ENCODE peak calls at places on chromosomes 1 and 21, in seven cellular contexts. E is GM23248, U is HCT116, D is MM.1S, N is PC-3, P is neural progenitor cell, C is GM23338. B is an unnamed sample.
A peak's percentile ranks its signal among the peaks of the same experiment; 100 is the strongest.

GRCh38 chr1:168833352-168833751 is 104.3 kb upstream of the DPT start:
- DNase-seq in N (no peak), D (no peak), E (no peak), C (no peak), P (no peak), U (no peak), B (no peak)

GRCh38 chr1:3674100-3675094 is 22.1 kb downstream of the TP73 start:
- DNase-seq in E (peak; percentile 45), P (no peak), D (no peak), N (no peak), C (peak; percentile 69), U (no peak), B (no peak)

GRCh38 chr1:83818916-83819315 is 180.0 kb downstream of the TTLL7 start:
- DNase-seq in P (no peak), N (no peak), E (peak; percentile 59), C (no peak), U (no peak), D (no peak), B (peak; percentile 72)

GRCh38 chr1:233406994-233407631 is 79.6 kb downstream of the MAP3K21 start:
- DNase-seq in P (no peak), D (no peak), N (no peak), E (no peak), C (no peak), U (no peak), B (peak; percentile 15)

GRCh38 chr1:245742891-245743290 is 588.1 kb downstream of the KIF26B start:
- DNase-seq in U (no peak), C (no peak), E (peak; percentile 32), P (peak; percentile 27), D (no peak), N (no peak), B (no peak)

GRCh38 chr21:35370071-35370470 is 321.0 kb upstream of the RUNX1 start:
- DNase-seq in N (peak; percentile 59), P (no peak), D (no peak), C (no peak), U (no peak), E (no peak), B (no peak)

GRCh38 chr1:78275906-78276690 is 214.7 kb upstream of the PTGFR start:
- DNase-seq in C (no peak), P (no peak), D (no peak), U (no peak), E (no peak), N (no peak), B (no peak)

GRCh38 chr1:44500181-44501021 is 95.3 kb downstream of the RNF220 start:
- DNase-seq in U (no peak), D (no peak), C (peak; percentile 91), N (peak; percentile 23), E (peak; percentile 11), P (peak; percentile 79), B (peak; percentile 42)

GRCh38 chr1:203179328-203180009 is 3.8 kb upstream of the MYBPH start:
- DNase-seq in P (peak; percentile 18), D (no peak), U (no peak), C (no peak), N (no peak), E (no peak), B (no peak)

GRCh38 chr1:111476761-111477309 is 3.1 kb downstream of the C1orf162 start:
- DNase-seq in D (peak; percentile 26), E (no peak), U (no peak), C (no peak), N (no peak), P (no peak), B (no peak)

GRCh38 chr1:118898702-118899101 is 89.4 kb downstream of the TBX15 start:
- DNase-seq in N (peak; percentile 11), P (no peak), D (no peak), C (no peak), E (no peak), U (no peak), B (no peak)

GRCh38 chr1:200625381-200625824 is 4.9 kb upstream of the KIF14 start:
- DNase-seq in C (no peak), N (no peak), E (peak; percentile 58), P (no peak), D (peak; percentile 80), U (no peak), B (no peak)

GRCh38 chr1:219427989-219428388 is 184.9 kb downstream of the ZC3H11B start:
- DNase-seq in U (no peak), E (peak; percentile 36), D (no peak), P (no peak), N (no peak), C (no peak), B (no peak)

GRCh38 chr1:114015075-114015474 is 35.8 kb downstream of the OLFML3 start:
- DNase-seq in E (peak; percentile 68), N (peak; percentile 82), U (peak; percentile 45), D (no peak), C (no peak), P (no peak), B (no peak)

DNA sequence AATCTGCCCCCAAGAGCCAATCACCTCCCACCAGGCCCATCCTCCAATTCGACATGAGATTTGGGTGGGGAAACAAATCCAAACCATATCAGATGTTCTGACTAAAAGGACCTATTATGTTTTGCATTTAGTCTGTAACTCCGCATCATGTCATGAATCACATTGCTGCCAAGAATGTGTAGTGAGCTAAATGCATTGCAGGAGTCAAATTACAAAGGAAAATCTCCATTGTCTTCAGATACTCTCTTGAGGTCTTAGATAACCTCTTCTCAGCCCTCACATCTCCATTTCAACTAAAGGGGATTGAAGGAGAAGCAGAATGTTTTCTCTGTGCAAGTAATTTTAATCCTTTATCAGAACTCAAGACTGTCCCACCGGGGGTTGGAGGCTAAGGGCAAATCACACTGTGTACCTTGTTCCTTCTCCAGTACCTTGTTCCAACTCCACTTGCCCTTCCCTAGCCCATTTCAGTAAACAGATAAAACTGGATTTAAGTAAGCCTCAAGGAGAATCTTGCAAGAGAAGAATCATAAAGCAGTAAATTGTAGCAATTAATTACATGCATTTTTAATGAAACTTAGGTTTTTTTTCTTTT is 34.1 kb downstream of the EXTL2 start:
- DNase-seq in P (peak; percentile 13), N (peak; percentile 57), E (peak; percentile 64), D (no peak), U (no peak), C (peak; percentile 68), B (no peak)
- TF ChIP-seq EZH2phosphoT487 in P (no peak), N (no peak), E (no peak), D (no peak), U (no peak), C (no peak), B (no peak)

DNA sequence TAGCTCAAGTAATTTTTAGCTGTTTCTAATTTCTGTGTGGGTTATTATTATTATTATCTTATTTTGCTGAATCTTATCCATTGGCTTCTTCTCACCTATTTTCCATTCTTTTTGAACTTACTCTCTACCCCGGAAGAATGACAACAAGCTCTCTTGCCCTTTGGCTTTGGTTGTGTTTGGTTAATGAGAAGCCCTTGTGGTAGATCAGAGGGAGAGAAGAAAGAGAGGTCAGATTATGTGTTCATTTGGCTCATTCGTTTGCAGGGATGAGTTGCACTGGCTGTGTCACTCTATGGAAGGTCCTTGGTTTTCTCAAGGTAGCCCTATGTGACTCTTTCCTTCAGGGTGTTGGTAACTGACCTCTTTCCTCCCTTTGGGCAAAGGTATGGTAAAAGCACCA is 391.9 kb downstream of the LMO4 start:
- DNase-seq in N (no peak), U (no peak), E (no peak), D (no peak), P (no peak), C (no peak), B (no peak)
- H3K27ac ChIP-seq in N (no peak overlapping the region), U (no peak overlapping the region), E (no peak overlapping the region), D (no peak overlapping the region), P (no peak overlapping the region), C (no peak overlapping the region), B (no peak overlapping the region)

DNA sequence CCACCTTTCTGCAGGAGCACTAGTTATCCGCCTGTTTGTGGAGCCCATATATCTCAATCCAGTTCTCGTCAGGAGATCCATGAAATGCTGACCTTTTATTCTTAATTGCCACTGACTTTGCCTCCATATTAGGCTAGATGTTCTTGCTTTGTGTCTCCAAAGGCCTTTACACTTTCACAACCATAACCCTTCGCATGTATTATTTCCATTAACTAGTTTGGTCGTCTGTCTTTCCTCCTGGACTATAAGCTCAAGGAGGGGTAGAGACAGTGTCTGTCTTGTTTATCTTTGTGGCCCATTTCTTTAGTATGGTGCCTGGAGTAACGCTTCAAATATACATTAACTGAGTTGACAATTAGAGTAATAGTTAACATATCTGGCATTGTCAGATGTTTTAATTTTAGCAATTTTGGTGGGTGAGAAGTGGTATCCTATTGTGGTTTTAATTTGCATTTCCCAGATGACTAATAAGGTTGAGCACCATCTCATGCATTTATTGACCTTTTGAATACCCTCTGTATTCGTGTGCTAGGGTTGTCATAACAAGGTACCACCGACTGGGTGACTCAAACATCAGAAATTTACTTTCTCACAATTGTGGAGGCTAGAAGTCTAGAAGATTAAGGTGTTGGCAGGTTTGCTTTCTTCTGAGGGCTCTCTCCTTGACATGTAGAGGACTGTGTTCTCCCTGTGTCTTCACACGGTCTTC is 21.7 kb upstream of the IL12RB2 start:
- DNase-seq in C (no peak), U (no peak), E (no peak), P (no peak), D (no peak), N (peak; percentile 47), B (no peak)
- TF ChIP-seq EZH2 in C (no peak), U (no peak), E (no peak), P (no peak), D (no peak), N (no peak), B (no peak)

DNA sequence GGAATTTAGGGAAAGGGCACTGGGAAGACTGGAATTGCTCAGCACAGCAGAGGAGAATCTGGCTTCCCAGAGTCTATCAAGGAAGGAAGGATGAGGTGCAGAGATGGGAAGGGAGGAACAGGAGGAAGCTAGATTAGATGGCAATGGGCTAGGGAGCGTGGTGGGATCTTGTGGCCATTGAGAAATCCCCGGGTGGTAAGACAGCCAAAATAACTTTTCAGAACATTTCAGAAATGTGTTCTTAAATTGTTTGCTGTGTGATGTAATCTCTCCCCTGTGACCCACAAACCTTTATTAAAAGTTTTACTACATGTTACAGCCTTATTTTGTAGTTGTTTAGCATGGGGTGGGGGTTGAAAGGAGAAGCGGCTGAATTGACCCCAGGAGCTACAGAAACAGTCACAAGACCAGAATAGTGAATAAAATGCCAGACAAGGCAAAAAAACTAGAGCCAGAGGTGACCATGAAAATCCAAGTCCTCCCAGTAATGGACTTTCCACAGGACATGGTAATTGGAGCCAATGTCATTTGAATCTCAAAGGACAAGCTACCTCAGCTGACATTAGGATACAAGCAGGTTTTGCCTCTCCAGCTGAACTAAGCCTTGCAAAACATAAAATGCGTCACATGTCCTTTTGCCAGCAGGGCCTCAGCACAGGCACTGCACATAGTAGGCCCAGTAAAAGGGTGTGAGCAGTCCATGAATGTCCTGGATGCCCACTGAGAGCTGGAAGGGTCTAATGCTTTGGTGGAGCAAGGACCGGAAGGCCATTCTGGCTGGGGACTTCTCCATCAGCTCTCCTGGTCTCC is 980 bp upstream of the AHCYL1 start:
- DNase-seq in E (no peak), U (no peak), D (no peak), N (no peak), C (no peak), P (no peak), B (no peak)
- TF ChIP-seq EZH2phosphoT487 in E (no peak), U (no peak), D (no peak), N (no peak), C (no peak), P (no peak), B (no peak)

GRCh38 chr1:157715736-157716135 is 15.2 kb upstream of the FCRL3 start:
- DNase-seq in U (no peak), D (no peak), C (no peak), P (no peak), N (no peak), E (no peak), B (no peak)
- H3K27ac ChIP-seq in U (no peak overlapping the region), D (no peak overlapping the region), C (no peak overlapping the region), P (no peak overlapping the region), N (no peak overlapping the region), E (no peak overlapping the region), B (no peak overlapping the region)